ENCODE peak calls at places on chromosomes 5 and 9, in six cellular contexts. G is breast epithelium, H is endothelial cell of umbilical vein, N is stomach, D is sigmoid colon, M is lower leg skin. J is an unnamed sample.

GRCh38 chr9:2336055-2336454 is 285.5 kb upstream of the VLDLR start:
- DNase-seq in M (no peak), G (no peak), N (no peak), H (peak), D (no peak), J (no peak)

GRCh38 chr5:59354274-59354673 is 539.3 kb downstream of the PDE4D start:
- DNase-seq in N (no peak), M (no peak), D (no peak), H (no peak), G (no peak), J (no peak)

GRCh38 chr5:169706758-169707450 is 69.8 kb downstream of the DOCK2 start:
- DNase-seq in M (no peak), H (peak), N (no peak), D (no peak), G (no peak), J (no peak)

GRCh38 chr9:126799051-126799450 is 5.8 kb upstream of the ZBTB43 start:
- DNase-seq in G (no peak), M (no peak), D (peak), N (no peak), H (no peak), J (no peak)

GRCh38 chr9:95333426-95333825 is 15.9 kb upstream of the FANCC start:
- DNase-seq in H (no peak), G (no peak), D (no peak), M (no peak), N (no peak), J (no peak)

GRCh38 chr9:114607671-114608524 is 3.2 kb upstream of the TMEM268 start:
- DNase-seq in N (no peak), H (no peak), D (no peak), M (no peak), G (no peak), J (no peak)

GRCh38 chr5:100615362-100615761 is 80.2 kb downstream of the FAM174A start:
- DNase-seq in H (no peak), M (no peak), N (no peak), D (no peak), G (no peak), J (no peak)

GRCh38 chr9:98698856-98699255 is 9.9 kb downstream of the GABBR2 start:
- DNase-seq in N (no peak), G (no peak), D (no peak), H (no peak), M (no peak), J (no peak)

GRCh38 chr5:103411721-103412120 is 150.9 kb downstream of the NUDT12 start:
- DNase-seq in H (no peak), D (no peak), N (no peak), G (no peak), M (no peak), J (no peak)

GRCh38 chr9:136516191-136516654 is 29.6 kb downstream of the NOTCH1 start:
- DNase-seq in D (no peak), H (no peak), M (no peak), G (no peak), N (no peak), J (no peak)

DNA sequence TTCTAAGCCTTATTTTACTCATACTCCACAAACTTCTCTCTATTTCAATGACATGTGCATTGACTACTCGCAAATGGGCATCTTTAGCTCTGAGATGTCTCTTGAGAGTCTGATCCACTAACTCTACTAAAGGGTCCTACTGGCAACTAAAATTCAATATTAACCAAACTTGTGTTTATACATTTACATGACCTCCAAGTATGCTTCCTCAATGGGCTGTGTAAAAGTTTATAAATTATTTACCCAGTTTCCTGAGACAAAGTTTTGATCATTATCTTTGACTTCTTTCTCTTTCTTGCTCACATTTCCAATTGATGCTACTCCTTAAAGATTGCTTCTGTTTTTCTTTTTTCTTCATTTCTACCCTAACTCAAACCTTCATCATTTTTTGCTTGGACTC is 510.1 kb upstream of the DAB2 start:
- DNase-seq in H (no peak), D (no peak), G (no peak), M (no peak), N (no peak), J (no peak)
- H3K4me3 ChIP-seq in H (no peak), D (no peak), G (no peak), M (no peak), N (no peak), J (no peak)

GRCh38 chr5:36770125-36770524 is 106.4 kb upstream of the NIPBL start:
- DNase-seq in M (no peak), D (no peak), N (no peak), G (no peak), H (no peak), J (peak)
- TF ChIP-seq POLR2A in M (no peak), D (no peak), N (no peak), G (no peak), H (no peak), J (no peak)

GRCh38 chr9:115952667-115953316 is 200.8 kb upstream of the PAPPA start:
- DNase-seq in D (no peak), H (no peak), G (no peak), N (no peak), M (no peak), J (no peak)
- H3K4me3 ChIP-seq in D (no peak), H (no peak), G (no peak), N (no peak), M (no peak), J (no peak)

GRCh38 chr5:139482050-139482889 is at the start of gene STING1:
- DNase-seq in G (peak), H (peak), N (peak), M (peak), D (peak), J (peak)
- TF ChIP-seq POLR2A in G (no peak), H (peak), N (no peak), M (no peak), D (no peak), J (no peak)

GRCh38 chr5:96537386-96537785 is 104.3 kb upstream of the PCSK1 start:
- DNase-seq in H (peak), D (no peak), M (no peak), N (no peak), G (no peak), J (no peak)

GRCh38 chr5:96533371-96533770 is 100.3 kb upstream of the PCSK1 start:
- DNase-seq in N (no peak), H (no peak), D (no peak), M (no peak), G (no peak), J (no peak)

DNA sequence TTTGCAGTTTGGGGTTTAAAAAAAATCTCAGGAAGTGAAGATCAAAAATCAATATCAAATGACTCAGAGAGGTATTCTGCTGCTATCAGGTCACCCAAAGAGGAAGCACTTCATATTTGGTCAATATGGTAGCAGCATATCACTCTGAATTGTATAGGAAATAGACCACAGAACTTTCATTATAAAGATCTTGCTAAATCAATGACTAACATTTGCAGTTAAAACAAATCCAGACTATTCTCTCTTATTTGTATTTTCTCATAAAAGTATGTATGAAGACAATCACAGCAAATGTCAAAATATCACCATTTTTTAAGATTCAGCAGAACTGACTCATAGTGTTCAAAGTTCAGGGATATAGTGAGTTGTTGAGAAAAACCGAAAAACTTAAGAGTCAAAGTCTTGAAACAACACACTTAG is 105.8 kb upstream of the PCSK1 start:
- DNase-seq in D (no peak), N (no peak), H (peak), G (no peak), M (no peak), J (no peak)
- H3K4me3 ChIP-seq in D (no peak), N (no peak), H (no peak), G (no peak), M (no peak), J (no peak)

GRCh38 chr9:87497604-87498045 is at the start of gene DAPK1:
- DNase-seq in N (peak), M (peak), H (peak), G (no peak), D (peak), J (peak)
- TF ChIP-seq POLR2A in N (no peak), M (no peak), H (peak), G (no peak), D (no peak), J (peak)

GRCh38 chr9:37370282-37370681 is 52.2 kb upstream of the GRHPR start:
- DNase-seq in D (no peak), H (no peak), N (no peak), G (no peak), M (no peak), J (no peak)
- H3K4me3 ChIP-seq in D (no peak), H (no peak), N (no peak), G (no peak), M (no peak), J (no peak)

DNA sequence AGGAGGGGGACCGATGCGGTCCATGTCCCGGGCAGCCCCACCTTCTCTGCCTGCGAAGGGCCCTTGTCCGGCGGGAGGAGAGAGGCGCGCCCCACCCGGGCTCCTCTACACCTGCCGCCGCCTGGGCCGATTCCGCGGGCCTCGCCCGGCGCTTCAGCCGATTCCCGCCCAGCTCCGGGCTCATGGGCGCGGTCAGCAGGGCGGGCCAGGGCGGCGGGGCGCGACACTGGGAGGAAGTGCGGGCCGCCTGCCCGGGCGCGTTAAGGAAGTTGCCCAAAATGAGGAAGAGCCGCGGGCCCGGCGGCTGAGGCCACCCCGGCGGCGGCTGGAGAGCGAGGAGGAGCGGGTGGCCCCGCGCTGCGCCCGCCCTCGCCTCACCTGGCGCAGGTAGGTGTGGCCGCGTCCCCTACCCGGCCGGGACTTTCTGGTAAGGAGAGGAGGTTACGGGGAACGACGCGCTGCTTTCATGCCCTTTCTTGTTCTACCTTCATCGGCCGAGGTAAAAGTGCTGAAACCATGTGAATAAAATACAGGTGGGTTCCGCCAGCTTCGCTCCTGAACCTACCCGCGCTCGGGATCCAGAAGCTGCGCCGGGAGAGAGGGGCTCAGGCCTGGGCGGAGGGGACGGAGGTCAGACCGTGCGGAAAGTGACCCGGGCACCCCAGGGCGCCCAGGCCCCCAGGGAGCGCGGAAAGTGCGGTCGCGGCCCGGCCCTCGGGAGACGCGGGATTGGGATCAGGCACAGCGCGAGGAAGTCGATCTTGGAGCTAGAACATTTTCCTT is at the start of gene SYK:
- DNase-seq in H (no peak), D (peak), N (peak), G (peak), M (no peak), J (peak)
- TF ChIP-seq POLR2A in H (no peak), D (no peak), N (no peak), G (no peak), M (no peak), J (peak)